ENCODE peak calls at places on chromosomes 2 and 18, in four cellular contexts. W is ACHN, V is astrocyte of the spinal cord, P is NCI-H774. J is an unnamed sample.

GRCh38 chr2:160603771-160604510 is 110.3 kb upstream of the RBMS1 start:
- DNase-seq in W (no peak), V (no peak), P (no peak), J (no peak)

GRCh38 chr2:20584637-20585321 is 66.1 kb downstream of the HS1BP3 start:
- DNase-seq in W (no peak), V (peak; percentile 97), P (no peak), J (peak; percentile 98)

GRCh38 chr2:109644571-109645275 is 30.6 kb downstream of the SOWAHC start:
- DNase-seq in W (no peak), V (no peak), P (peak; percentile 26), J (peak; percentile 100)

GRCh38 chr2:185318271-185318724 is 420.3 kb upstream of the FSIP2 start:
- DNase-seq in W (no peak), V (no peak), P (no peak), J (peak; percentile 65)

GRCh38 chr18:39661856-39662366 is 2096.3 kb upstream of the CELF4 start:
- DNase-seq in W (no peak), V (no peak), P (no peak), J (no peak)

GRCh38 chr2:11967946-11968465 is 221.6 kb downstream of the LPIN1 start:
- DNase-seq in W (no peak), V (peak; percentile 36), P (no peak), J (no peak)

GRCh38 chr2:164617466-164617865 is 3.8 kb downstream of the GRB14 start:
- DNase-seq in W (peak; percentile 52), V (peak; percentile 20), P (no peak), J (no peak)

GRCh38 chr2:8643996-8644356 is 37.9 kb upstream of the ID2 start:
- DNase-seq in W (no peak), V (no peak), P (no peak), J (no peak)

GRCh38 chr2:162126145-162126926 is 25.7 kb downstream of the GCG start:
- DNase-seq in W (no peak), V (no peak), P (no peak), J (no peak)

GRCh38 chr18:45197526-45197970 is 417.7 kb upstream of the SLC14A2 start:
- DNase-seq in W (no peak), V (peak; percentile 94), P (no peak), J (no peak)

GRCh38 chr2:37377187-37377532 is 32.7 kb downstream of the QPCT start:
- DNase-seq in W (no peak), V (peak; percentile 73), P (no peak), J (no peak)

GRCh38 chr2:238948765-238949641 is 101.1 kb downstream of the TWIST2 start:
- DNase-seq in W (no peak), V (no peak), P (no peak), J (no peak)

GRCh38 chr2:188403676-188404075 is 112.0 kb downstream of the GULP1 start:
- DNase-seq in W (no peak), V (peak; percentile 32), P (no peak), J (no peak)

GRCh38 chr2:96885432-96886137 is 15.7 kb upstream of the SEMA4C start:
- DNase-seq in W (no peak), V (no peak), P (no peak), J (no peak)

GRCh38 chr2:151654085-151654484 is 80.2 kb downstream of the NEB start:
- DNase-seq in W (no peak), V (no peak), P (no peak), J (no peak)

GRCh38 chr2:186129767-186130581 is 356.1 kb upstream of the ZC3H15 start:
- DNase-seq in W (no peak), V (peak; percentile 90), P (peak; percentile 31), J (peak; percentile 75)

GRCh38 chr2:173079968-173080860 is 4.6 kb downstream of the MAP3K20 start:
- DNase-seq in W (no peak), V (peak; percentile 92), P (no peak), J (no peak)

GRCh38 chr2:226078656-226079055 is 679.1 kb downstream of the NYAP2 start:
- DNase-seq in W (no peak), V (no peak), P (no peak), J (no peak)

GRCh38 chr2:70922591-70923234 is 13.0 kb upstream of the ATP6V1B1 start:
- DNase-seq in W (no peak), V (no peak), P (peak; percentile 59), J (no peak)

GRCh38 chr2:205411558-205411957 is 270.7 kb upstream of the NRP2 start:
- DNase-seq in W (no peak), V (no peak), P (no peak), J (no peak)

GRCh38 chr2:33146112-33146511 is 199.4 kb downstream of the LTBP1 start:
- DNase-seq in W (no peak), V (peak; percentile 65), P (no peak), J (no peak)

GRCh38 chr2:213015387-213016165 is 135.8 kb downstream of the IKZF2 start:
- DNase-seq in W (no peak), V (no peak), P (no peak), J (no peak)

GRCh38 chr2:216856666-216857065 is 3.2 kb downstream of the TNP1 start:
- DNase-seq in W (no peak), V (no peak), P (no peak), J (no peak)

GRCh38 chr18:12121175-12122095 is 27.8 kb downstream of the ANKRD62 start:
- DNase-seq in W (peak; percentile 16), V (no peak), P (no peak), J (peak; percentile 16)

GRCh38 chr2:188303363-188304031 is 11.8 kb downstream of the GULP1 start:
- DNase-seq in W (no peak), V (peak; percentile 37), P (no peak), J (no peak)

GRCh38 chr2:45688479-45689298 is 37.2 kb downstream of the PRKCE start:
- DNase-seq in W (no peak), V (peak; percentile 40), P (no peak), J (no peak)

GRCh38 chr2:177239934-177240600 is 24.5 kb downstream of the NFE2L2 start:
- DNase-seq in W (peak; percentile 45), V (peak; percentile 58), P (peak; percentile 12), J (no peak)

GRCh38 chr2:9191044-9191481 is 15.5 kb upstream of the ASAP2 start:
- DNase-seq in W (no peak), V (peak; percentile 93), P (no peak), J (peak; percentile 82)

GRCh38 chr18:60259052-60259681 is 113.4 kb downstream of the MC4R start:
- DNase-seq in W (no peak), V (peak; percentile 51), P (no peak), J (no peak)

J was measured in HepG2.